ENCODE peak calls at places on chromosomes 3 and 15, in six cellular contexts. One of them, this sample, is unnamed.

GRCh38 chr3:193917096-193917495 is 218.9 kb upstream of the HES1 start:
- DNase-seq in transverse colon: no peak
- DNase-seq in K562: no peak
- DNase-seq in esophagus muscularis mucosa: no peak
- DNase-seq in stomach: no peak
- DNase-seq in SK-N-SH: no peak
- DNase-seq in this sample: no peak

GRCh38 chr3:146166450-146167222 is 5.7 kb upstream of the PLOD2 start:
- DNase-seq in transverse colon: no peak
- DNase-seq in K562: no peak
- DNase-seq in esophagus muscularis mucosa: no peak
- DNase-seq in stomach: no peak
- DNase-seq in SK-N-SH: no peak
- DNase-seq in this sample: no peak

GRCh38 chr15:41494922-41495735 is 1.5 kb downstream of the ITPKA start:
- DNase-seq in transverse colon: no peak
- DNase-seq in K562: no peak
- DNase-seq in esophagus muscularis mucosa: no peak
- DNase-seq in stomach: peak; percentile 40
- DNase-seq in SK-N-SH: no peak
- DNase-seq in this sample: peak; percentile 87

GRCh38 chr3:41199866-41200668 is 762 bp downstream of the CTNNB1 start:
- DNase-seq in transverse colon: peak; percentile 44
- DNase-seq in K562: peak; percentile 79
- DNase-seq in esophagus muscularis mucosa: no peak
- DNase-seq in stomach: no peak
- DNase-seq in SK-N-SH: peak; percentile 85
- DNase-seq in this sample: peak; percentile 44

GRCh38 chr3:153848701-153849100 is 272.5 kb upstream of the ARHGEF26 start:
- DNase-seq in transverse colon: no peak
- DNase-seq in K562: no peak
- DNase-seq in esophagus muscularis mucosa: no peak
- DNase-seq in stomach: no peak
- DNase-seq in SK-N-SH: peak; percentile 6
- DNase-seq in this sample: no peak

GRCh38 chr15:69080203-69080957 is 65.9 kb downstream of the NOX5 start:
- DNase-seq in transverse colon: no peak
- DNase-seq in K562: no peak
- DNase-seq in esophagus muscularis mucosa: no peak
- DNase-seq in stomach: no peak
- DNase-seq in SK-N-SH: peak; percentile 48
- DNase-seq in this sample: no peak

GRCh38 chr15:68479870-68480269 is 47.9 kb upstream of the ITGA11 start:
- DNase-seq in transverse colon: no peak
- DNase-seq in K562: no peak
- DNase-seq in esophagus muscularis mucosa: no peak
- DNase-seq in stomach: no peak
- DNase-seq in SK-N-SH: no peak
- DNase-seq in this sample: no peak

GRCh38 chr15:98070132-98070531 is 109.6 kb downstream of the ARRDC4 start:
- DNase-seq in transverse colon: no peak
- DNase-seq in K562: no peak
- DNase-seq in esophagus muscularis mucosa: no peak
- DNase-seq in stomach: no peak
- DNase-seq in SK-N-SH: no peak
- DNase-seq in this sample: no peak

GRCh38 chr3:49028673-49029562 is at the start of gene IMPDH2:
- DNase-seq in transverse colon: peak; percentile 95
- DNase-seq in K562: peak; percentile 78
- DNase-seq in esophagus muscularis mucosa: peak; percentile 98
- DNase-seq in stomach: peak; percentile 96
- DNase-seq in SK-N-SH: peak; percentile 92
- DNase-seq in this sample: peak; percentile 93

GRCh38 chr3:38620236-38620635 is 29.3 kb downstream of the SCN5A start:
- DNase-seq in transverse colon: no peak
- DNase-seq in K562: no peak
- DNase-seq in esophagus muscularis mucosa: no peak
- DNase-seq in stomach: no peak
- DNase-seq in SK-N-SH: no peak
- DNase-seq in this sample: no peak

GRCh38 chr15:28021281-28022039 is 77.7 kb downstream of the OCA2 start:
- DNase-seq in transverse colon: peak; percentile 30
- DNase-seq in K562: peak; percentile 42
- DNase-seq in esophagus muscularis mucosa: peak; percentile 89
- DNase-seq in stomach: no peak
- DNase-seq in SK-N-SH: peak; percentile 96
- DNase-seq in this sample: no peak

GRCh38 chr3:129224984-129225393 is 24.4 kb upstream of the COPG1 start:
- DNase-seq in transverse colon: peak; percentile 83
- DNase-seq in K562: no peak
- DNase-seq in esophagus muscularis mucosa: no peak
- DNase-seq in stomach: peak; percentile 81
- DNase-seq in SK-N-SH: peak; percentile 73
- DNase-seq in this sample: peak; percentile 94

GRCh38 chr3:144424606-144425005 is 453.0 kb downstream of the DIPK2A start:
- DNase-seq in transverse colon: no peak
- DNase-seq in K562: no peak
- DNase-seq in esophagus muscularis mucosa: no peak
- DNase-seq in stomach: no peak
- DNase-seq in SK-N-SH: no peak
- DNase-seq in this sample: no peak

GRCh38 chr15:57743424-57743823 is 36.9 kb downstream of the POLR2M start:
- DNase-seq in transverse colon: no peak
- DNase-seq in K562: no peak
- DNase-seq in esophagus muscularis mucosa: no peak
- DNase-seq in stomach: no peak
- DNase-seq in SK-N-SH: no peak
- DNase-seq in this sample: no peak

GRCh38 chr3:172208586-172209332 is 169.4 kb downstream of the FNDC3B start:
- DNase-seq in transverse colon: no peak
- DNase-seq in K562: no peak
- DNase-seq in esophagus muscularis mucosa: no peak
- DNase-seq in stomach: no peak
- DNase-seq in SK-N-SH: no peak
- DNase-seq in this sample: peak; percentile 47

GRCh38 chr3:49119439-49119838 is 1.2 kb downstream of the USP19 start:
- DNase-seq in transverse colon: no peak
- DNase-seq in K562: no peak
- DNase-seq in esophagus muscularis mucosa: no peak
- DNase-seq in stomach: no peak
- DNase-seq in SK-N-SH: no peak
- DNase-seq in this sample: no peak

GRCh38 chr15:48437178-48437577 is 105.9 kb downstream of the DUT start:
- DNase-seq in transverse colon: no peak
- DNase-seq in K562: no peak
- DNase-seq in esophagus muscularis mucosa: no peak
- DNase-seq in stomach: no peak
- DNase-seq in SK-N-SH: no peak
- DNase-seq in this sample: no peak

GRCh38 chr15:79458491-79458890 is 26.4 kb downstream of the MINAR1 start:
- DNase-seq in transverse colon: no peak
- DNase-seq in K562: no peak
- DNase-seq in esophagus muscularis mucosa: no peak
- DNase-seq in stomach: no peak
- DNase-seq in SK-N-SH: no peak
- DNase-seq in this sample: no peak

GRCh38 chr15:29822685-29823459 is 604 bp upstream of the TJP1 start:
- DNase-seq in transverse colon: peak; percentile 72
- DNase-seq in K562: no peak
- DNase-seq in esophagus muscularis mucosa: peak; percentile 93
- DNase-seq in stomach: peak; percentile 72
- DNase-seq in SK-N-SH: no peak
- DNase-seq in this sample: peak; percentile 86

DNA sequence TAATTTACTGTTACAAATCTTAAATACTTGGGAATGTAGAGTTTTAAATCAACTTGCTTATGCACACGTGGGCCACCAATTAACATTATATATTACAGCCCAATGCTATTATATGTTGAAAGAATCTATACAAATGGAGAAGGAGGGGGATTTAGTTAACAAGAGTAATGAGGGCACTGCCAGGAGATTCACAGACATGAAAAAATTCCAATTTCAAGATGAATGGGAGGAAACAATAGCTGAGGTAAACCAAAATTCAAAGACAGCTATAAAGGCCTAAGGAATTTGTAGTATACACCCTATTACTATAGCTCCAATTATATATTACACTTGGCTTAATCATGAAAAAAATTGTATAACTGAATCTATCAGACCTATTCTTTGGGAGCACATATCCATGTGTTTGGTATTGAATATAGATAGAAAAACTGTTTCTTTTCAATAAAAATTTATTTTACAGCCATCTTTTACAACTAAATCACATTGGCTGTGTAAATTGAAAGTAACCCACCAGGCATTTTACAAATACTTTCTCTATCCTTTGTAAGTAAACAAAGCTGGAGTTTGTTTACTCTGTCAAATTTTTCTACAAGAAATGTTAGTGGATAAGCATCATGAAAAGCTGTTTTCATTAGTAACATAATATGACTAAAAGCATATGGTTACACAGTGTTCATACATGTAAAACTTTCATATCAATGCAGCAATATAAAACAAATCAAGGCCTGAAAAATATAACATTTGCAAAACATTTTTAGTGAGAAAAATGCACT is 1045.8 kb downstream of the ROBO1 start:
- DNase-seq in transverse colon: no peak
- DNase-seq in K562: no peak
- DNase-seq in esophagus muscularis mucosa: no peak
- DNase-seq in stomach: no peak
- DNase-seq in SK-N-SH: no peak
- DNase-seq in this sample: no peak
- TF ChIP-seq POLR2AphosphoS5 in transverse colon: no peak
- TF ChIP-seq POLR2AphosphoS5 in K562: no peak
- TF ChIP-seq POLR2AphosphoS5 in esophagus muscularis mucosa: no peak
- TF ChIP-seq POLR2AphosphoS5 in stomach: no peak
- TF ChIP-seq POLR2AphosphoS5 in SK-N-SH: no peak
- TF ChIP-seq POLR2AphosphoS5 in this sample: no peak

GRCh38 chr3:159762981-159763465 is 225.6 kb upstream of the IL12A start:
- DNase-seq in transverse colon: peak; percentile 55
- DNase-seq in K562: no peak
- DNase-seq in esophagus muscularis mucosa: no peak
- DNase-seq in stomach: peak; percentile 32
- DNase-seq in SK-N-SH: peak; percentile 52
- DNase-seq in this sample: peak; percentile 56

GRCh38 chr3:159761377-159761776 is 227.3 kb upstream of the IL12A start:
- DNase-seq in transverse colon: peak; percentile 38
- DNase-seq in K562: no peak
- DNase-seq in esophagus muscularis mucosa: no peak
- DNase-seq in stomach: peak; percentile 44
- DNase-seq in SK-N-SH: peak; percentile 44
- DNase-seq in this sample: no peak

GRCh38 chr3:159763466-159764210 is 225.0 kb upstream of the IL12A start:
- DNase-seq in transverse colon: peak; percentile 81
- DNase-seq in K562: peak; percentile 61
- DNase-seq in esophagus muscularis mucosa: no peak
- DNase-seq in stomach: peak; percentile 62
- DNase-seq in SK-N-SH: peak; percentile 87
- DNase-seq in this sample: peak; percentile 94

GRCh38 chr3:159761826-159762225 is 226.8 kb upstream of the IL12A start:
- DNase-seq in transverse colon: no peak
- DNase-seq in K562: no peak
- DNase-seq in esophagus muscularis mucosa: no peak
- DNase-seq in stomach: no peak
- DNase-seq in SK-N-SH: no peak
- DNase-seq in this sample: no peak

DNA sequence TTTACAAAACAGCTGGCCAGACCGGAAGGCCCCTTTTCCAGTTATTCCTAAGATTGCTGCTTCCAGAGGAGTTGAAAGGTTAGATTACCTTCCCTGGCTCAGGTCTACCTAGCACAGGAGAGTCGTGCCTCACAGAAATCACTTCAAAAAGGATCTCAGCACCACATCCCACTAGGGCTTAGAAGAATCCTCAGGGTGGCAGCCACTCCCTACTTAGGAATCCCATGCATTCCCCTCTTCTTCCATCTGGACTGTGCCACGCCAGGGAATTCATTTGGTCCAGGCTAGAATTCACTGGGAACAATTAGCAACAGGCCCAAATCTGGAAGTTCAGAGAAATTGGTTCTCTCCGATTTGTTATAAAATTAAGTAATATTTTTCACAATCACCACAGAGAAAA is 226.4 kb upstream of the IL12A start:
- DNase-seq in transverse colon: no peak
- DNase-seq in K562: no peak
- DNase-seq in esophagus muscularis mucosa: no peak
- DNase-seq in stomach: no peak
- DNase-seq in SK-N-SH: no peak
- DNase-seq in this sample: no peak
- TF ChIP-seq EP300 in transverse colon: no peak
- TF ChIP-seq EP300 in K562: no peak
- TF ChIP-seq EP300 in esophagus muscularis mucosa: no peak
- TF ChIP-seq EP300 in stomach: no peak
- TF ChIP-seq EP300 in SK-N-SH: no peak
- TF ChIP-seq EP300 in this sample: no peak

GRCh38 chr3:46844397-46844796 is 18.8 kb downstream of the MYL3 start:
- DNase-seq in transverse colon: no peak
- DNase-seq in K562: no peak
- DNase-seq in esophagus muscularis mucosa: peak; percentile 60
- DNase-seq in stomach: no peak
- DNase-seq in SK-N-SH: no peak
- DNase-seq in this sample: no peak

GRCh38 chr3:46838301-46838700 is 24.9 kb downstream of the MYL3 start:
- DNase-seq in transverse colon: no peak
- DNase-seq in K562: no peak
- DNase-seq in esophagus muscularis mucosa: no peak
- DNase-seq in stomach: no peak
- DNase-seq in SK-N-SH: no peak
- DNase-seq in this sample: no peak

GRCh38 chr3:46844851-46845250 is 18.4 kb downstream of the MYL3 start:
- DNase-seq in transverse colon: no peak
- DNase-seq in K562: no peak
- DNase-seq in esophagus muscularis mucosa: no peak
- DNase-seq in stomach: no peak
- DNase-seq in SK-N-SH: peak; percentile 55
- DNase-seq in this sample: no peak

GRCh38 chr3:46843508-46843907 is 19.7 kb downstream of the MYL3 start:
- DNase-seq in transverse colon: no peak
- DNase-seq in K562: no peak
- DNase-seq in esophagus muscularis mucosa: peak; percentile 62
- DNase-seq in stomach: no peak
- DNase-seq in SK-N-SH: no peak
- DNase-seq in this sample: no peak

GRCh38 chr3:46840491-46840890 is 22.8 kb downstream of the MYL3 start:
- DNase-seq in transverse colon: no peak
- DNase-seq in K562: no peak
- DNase-seq in esophagus muscularis mucosa: no peak
- DNase-seq in stomach: no peak
- DNase-seq in SK-N-SH: no peak
- DNase-seq in this sample: no peak
- TF ChIP-seq CTCF in transverse colon: no peak
- TF ChIP-seq CTCF in K562: no peak
- TF ChIP-seq CTCF in esophagus muscularis mucosa: no peak
- TF ChIP-seq CTCF in stomach: no peak
- TF ChIP-seq CTCF in SK-N-SH: no peak
- TF ChIP-seq CTCF in this sample: no peak

DNA sequence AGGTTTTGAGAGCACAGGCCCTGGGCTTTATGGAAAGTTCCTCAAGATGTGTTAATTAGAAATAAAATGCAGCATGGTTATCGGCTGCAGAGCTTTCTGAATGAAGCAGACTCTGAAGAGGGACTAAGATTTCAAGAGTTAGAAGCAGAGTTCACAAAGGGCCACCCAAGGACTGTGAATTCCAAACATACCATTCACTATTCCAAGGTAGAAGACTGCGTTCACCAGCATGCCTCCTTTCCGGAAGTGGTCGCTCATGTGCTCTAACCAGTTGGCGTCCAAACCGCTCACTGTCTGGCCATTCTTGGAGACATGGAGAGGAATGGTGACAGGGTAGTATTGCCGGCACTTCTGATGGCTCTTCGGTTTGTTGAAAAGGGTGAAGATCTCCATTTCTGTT is 104.9 kb downstream of the OXNAD1 start:
- DNase-seq in transverse colon: no peak
- DNase-seq in K562: no peak
- DNase-seq in esophagus muscularis mucosa: no peak
- DNase-seq in stomach: no peak
- DNase-seq in SK-N-SH: no peak
- DNase-seq in this sample: no peak
- TF ChIP-seq POLR2AphosphoS5 in transverse colon: no peak
- TF ChIP-seq POLR2AphosphoS5 in K562: no peak
- TF ChIP-seq POLR2AphosphoS5 in esophagus muscularis mucosa: no peak
- TF ChIP-seq POLR2AphosphoS5 in stomach: no peak
- TF ChIP-seq POLR2AphosphoS5 in SK-N-SH: no peak
- TF ChIP-seq POLR2AphosphoS5 in this sample: no peak

This sample was measured in upper lobe of left lung.